ENCODE peak calls at places on chromosomes 4 and X, in four cellular contexts. K is ovary, A is left lung, R is OCI-LY7. X is an unnamed sample.

GRCh38 chr4:71692198-71692597 is 91.7 kb downstream of the GC start:
- DNase-seq in K (no peak), A (no peak), R (no peak), X (no peak)

GRCh38 chrX:11753668-11754067 is 4.4 kb upstream of the MSL3 start:
- DNase-seq in K (no peak), A (no peak), R (no peak), X (no peak)

GRCh38 chrX:22095306-22095705 is 63.2 kb downstream of the PHEX start:
- DNase-seq in K (no peak), A (peak; percentile 36), R (no peak), X (no peak)

GRCh38 chrX:17022205-17022604 is 75.7 kb downstream of the REPS2 start:
- DNase-seq in K (no peak), A (no peak), R (no peak), X (no peak)

GRCh38 chr4:42579903-42580302 is 77.0 kb downstream of the ATP8A1 start:
- DNase-seq in K (no peak), A (no peak), R (no peak), X (no peak)

GRCh38 chrX:36414056-36414455 is 494.5 kb downstream of the CFAP47 start:
- DNase-seq in K (no peak), A (no peak), R (no peak), X (no peak)

GRCh38 chr4:36064147-36064546 is 180.2 kb downstream of the ARAP2 start:
- DNase-seq in K (no peak), A (no peak), R (no peak), X (no peak)

GRCh38 chr4:103201724-103202123 is 3.6 kb upstream of the CENPE start:
- DNase-seq in K (no peak), A (no peak), R (no peak), X (no peak)

GRCh38 chrX:39779952-39780783 is 317.6 kb downstream of the BCOR start:
- DNase-seq in K (no peak), A (no peak), R (no peak), X (no peak)

GRCh38 chr4:88008133-88008621 is 742 bp downstream of the PKD2 start:
- DNase-seq in K (peak; percentile 46), A (peak; percentile 46), R (peak; percentile 37), X (no peak)

GRCh38 chrX:14508025-14508690 is 21.2 kb upstream of the GLRA2 start:
- DNase-seq in K (no peak), A (no peak), R (no peak), X (no peak)

GRCh38 chrX:41084360-41085104 is 713 bp upstream of the USP9X start:
- DNase-seq in K (peak; percentile 100), A (peak; percentile 96), R (peak; percentile 91), X (peak; percentile 98)

GRCh38 chrX:25011589-25012432 is 4.0 kb downstream of the ARX start:
- DNase-seq in K (no peak), A (no peak), R (no peak), X (no peak)

GRCh38 chr4:169440446-169440845 is 169.7 kb upstream of the SH3RF1 start:
- DNase-seq in K (no peak), A (no peak), R (no peak), X (no peak)

GRCh38 chr4:83356899-83357661 is 22.4 kb upstream of the HPSE start:
- DNase-seq in K (no peak), A (no peak), R (no peak), X (no peak)

GRCh38 chrX:4661771-4662170 is 948.3 kb upstream of the PRKX start:
- DNase-seq in K (no peak), A (no peak), R (no peak), X (no peak)

GRCh38 chr4:177229331-177229730 is 80.3 kb upstream of the NEIL3 start:
- DNase-seq in K (no peak), A (no peak), R (no peak), X (no peak)

GRCh38 chrX:77668391-77669237 is 117.4 kb downstream of the ATRX start:
- DNase-seq in K (no peak), A (no peak), R (no peak), X (no peak)

GRCh38 chr4:38989487-38989886 is 42.7 kb downstream of the TMEM156 start:
- DNase-seq in K (no peak), A (no peak), R (no peak), X (no peak)

GRCh38 chr4:120821986-120822385 is 100.5 kb downstream of the PRDM5 start:
- DNase-seq in K (no peak), A (no peak), R (no peak), X (no peak)

GRCh38 chr4:38454284-38454683 is 209.7 kb upstream of the KLF3 start:
- DNase-seq in K (no peak), A (no peak), R (no peak), X (no peak)

GRCh38 chr4:187664011-187664410 is 331.6 kb upstream of the ZFP42 start:
- DNase-seq in K (no peak), A (no peak), R (no peak), X (no peak)

GRCh38 chrX:2479420-2479780 is 21.4 kb downstream of the DHRSX start:
- DNase-seq in K (peak; percentile 5), A (peak; percentile 22), R (no peak), X (no peak)

GRCh38 chr4:124804584-124804983 is 92.1 kb upstream of the ANKRD50 start:
- DNase-seq in K (no peak), A (no peak), R (no peak), X (no peak)

GRCh38 chrX:132375941-132376340 is 112.9 kb downstream of the MBNL3 start:
- DNase-seq in K (no peak), A (no peak), R (peak; percentile 4), X (no peak)

GRCh38 chrX:54301516-54301915 is 56.3 kb downstream of the WNK3 start:
- DNase-seq in K (no peak), A (no peak), R (no peak), X (no peak)

GRCh38 chrX:112868586-112868985 is 28.0 kb upstream of the AMOT start:
- DNase-seq in K (no peak), A (no peak), R (no peak), X (no peak)

GRCh38 chr4:37889849-37890500 is 909 bp upstream of the TBC1D1 start:
- DNase-seq in K (peak; percentile 61), A (no peak), R (no peak), X (no peak)

GRCh38 chr4:73844352-73844751 is 7.9 kb downstream of the CXCL6 start:
- DNase-seq in K (no peak), A (no peak), R (no peak), X (no peak)

GRCh38 chr4:158884280-158884679 is 115.5 kb downstream of the FNIP2 start:
- DNase-seq in K (no peak), A (no peak), R (no peak), X (no peak)

GRCh38 chrX:44012484-44013096 is 39.4 kb upstream of the NDP start:
- DNase-seq in K (no peak), A (peak; percentile 56), R (no peak), X (no peak)

GRCh38 chr4:53962516-53963225 is 101.7 kb downstream of the CHIC2 start:
- DNase-seq in K (no peak), A (no peak), R (no peak), X (no peak)

GRCh38 chrX:44227981-44228380 is 115.5 kb downstream of the EFHC2 start:
- DNase-seq in K (no peak), A (no peak), R (no peak), X (no peak)

GRCh38 chrX:123884809-123885408 is 25.1 kb downstream of the XIAP start:
- DNase-seq in K (no peak), A (no peak), R (peak; percentile 69), X (no peak)

GRCh38 chr4:48180234-48180633 is 46.2 kb upstream of the TXK start:
- DNase-seq in K (no peak), A (no peak), R (no peak), X (no peak)

GRCh38 chr4:4524364-4524763 is 17.5 kb downstream of the STX18 start:
- DNase-seq in K (no peak), A (no peak), R (peak; percentile 82), X (no peak)

GRCh38 chrX:101078716-101079115 is at the start of gene TMEM35A:
- DNase-seq in K (no peak), A (no peak), R (no peak), X (no peak)

GRCh38 chr4:26140150-26140898 is 180.5 kb upstream of the RBPJ start:
- DNase-seq in K (no peak), A (no peak), R (no peak), X (no peak)

GRCh38 chr4:174213734-174214101 is 69.7 kb downstream of the FBXO8 start:
- DNase-seq in K (no peak), A (no peak), R (no peak), X (no peak)
- H3K4me1 ChIP-seq in K (no peaks in the 10 kb centered on the region), A (peaks cover 11% of the 10 kb centered on the region), R (no peaks in the 10 kb centered on the region), X (peaks cover 23% of the 10 kb centered on the region)

GRCh38 chr4:8289151-8289750 is 19.7 kb downstream of the HTRA3 start:
- DNase-seq in K (peak; percentile 20), A (peak; percentile 25), R (no peak), X (no peak)
- H3K4me1 ChIP-seq in K (no peaks in the 10 kb centered on the region), A (no peaks in the 10 kb centered on the region), R (no peaks in the 10 kb centered on the region), X (no peaks in the 10 kb centered on the region)

GRCh38 chr4:75666299-75666698 is 6.9 kb downstream of the G3BP2 start:
- DNase-seq in K (no peak), A (no peak), R (no peak), X (no peak)
- H3K4me1 ChIP-seq in K (peaks cover 9% of the 10 kb centered on the region), A (peaks cover 4% of the 10 kb centered on the region), R (peaks cover 36% of the 10 kb centered on the region), X (peaks cover 62% of the 10 kb centered on the region)

GRCh38 chrX:10579018-10579752 is 41.2 kb downstream of the MID1 start:
- DNase-seq in K (no peak), A (no peak), R (no peak), X (no peak)

GRCh38 chrX:10582945-10583344 is 37.4 kb downstream of the MID1 start:
- DNase-seq in K (no peak), A (no peak), R (no peak), X (no peak)

GRCh38 chrX:10579753-10580060 is 40.7 kb downstream of the MID1 start:
- DNase-seq in K (no peak), A (no peak), R (no peak), X (no peak)

GRCh38 chrX:10577863-10578262 is 42.5 kb downstream of the MID1 start:
- DNase-seq in K (no peak), A (no peak), R (no peak), X (no peak)

GRCh38 chrX:10582215-10582733 is 38.1 kb downstream of the MID1 start:
- DNase-seq in K (no peak), A (no peak), R (no peak), X (no peak)
- H3K4me1 ChIP-seq in K (no peaks in the 10 kb centered on the region), A (no peaks in the 10 kb centered on the region), R (no peaks in the 10 kb centered on the region), X (peaks cover 44% of the 10 kb centered on the region)